ENCODE peak calls at places on chromosomes 4 and X, in five cellular contexts. S, V, I, B and J are unnamed samples. For H3K9me3 and H3K4me1, the result is how much of the 10 kb centered on the place peaks cover.

GRCh38 chrX:144494069-144494468 is 610.2 kb downstream of the UBE2NL start:
- DNase-seq in B (no peak), I (no peak), S (no peak), V (no peak), J (no peak)

GRCh38 chr4:83370640-83370906 is 35.9 kb upstream of the HPSE start:
- DNase-seq in B (no peak), S (no peak), V (no peak), I (no peak), J (no peak)

GRCh38 chr4:172809319-172809718 is 359.3 kb upstream of the GALNT7 start:
- DNase-seq in S (no peak), B (no peak), I (no peak), V (no peak), J (no peak)

GRCh38 chr4:53589511-53589910 is 1.8 kb downstream of the LNX1 start:
- DNase-seq in V (no peak), S (no peak), B (no peak), I (no peak), J (no peak)

GRCh38 chr4:20520901-20521300 is 179.4 kb upstream of the PACRGL start:
- DNase-seq in V (no peak), B (no peak), I (no peak), S (no peak), J (no peak)

GRCh38 chrX:6981718-6982406 is 165.7 kb upstream of the STS start:
- DNase-seq in V (no peak), I (no peak), S (no peak), B (no peak), J (no peak)

GRCh38 chr4:48722509-48723446 is 57.3 kb downstream of the FRYL start:
- DNase-seq in S (no peak), V (no peak), B (no peak), I (no peak), J (no peak)

GRCh38 chr4:37771771-37772170 is 54.7 kb upstream of the PGM2 start:
- DNase-seq in S (no peak), I (no peak), B (no peak), V (no peak), J (no peak)

GRCh38 chr4:122480023-122480422 is 23.5 kb upstream of the IL2 start:
- DNase-seq in B (peak), S (no peak), I (no peak), V (no peak), J (no peak)

GRCh38 chr4:152516156-152516555 is 19.7 kb downstream of the FBXW7 start:
- DNase-seq in B (peak), S (no peak), I (no peak), V (no peak), J (no peak)

GRCh38 chrX:123525131-123525725 is 207.6 kb downstream of the THOC2 start:
- DNase-seq in I (no peak), V (no peak), S (no peak), B (no peak), J (no peak)

GRCh38 chrX:130001893-130002292 is 19.5 kb downstream of the BCORL1 start:
- DNase-seq in B (peak), S (no peak), V (no peak), I (no peak), J (no peak)

GRCh38 chr4:10354746-10355145 is 102.5 kb downstream of the ZNF518B start:
- DNase-seq in B (no peak), V (no peak), S (no peak), I (no peak), J (no peak)

GRCh38 chrX:74063426-74064155 is 240.4 kb upstream of the ZCCHC13 start:
- DNase-seq in V (no peak), B (no peak), S (no peak), I (no peak), J (no peak)

GRCh38 chr4:88725986-88726385 is 28.4 kb upstream of the NAP1L5 start:
- DNase-seq in I (no peak), S (no peak), B (no peak), V (no peak), J (no peak)

GRCh38 chr4:106628616-106629606 is 260.3 kb upstream of the GIMD1 start:
- DNase-seq in S (no peak), B (no peak), I (no peak), V (no peak), J (no peak)

GRCh38 chr4:55733874-55734437 is 85.6 kb upstream of the EXOC1L start:
- DNase-seq in B (peak), S (no peak), I (peak), V (peak), J (peak)

GRCh38 chr4:8251110-8251883 is 18.3 kb upstream of the HTRA3 start:
- DNase-seq in B (no peak), V (no peak), I (no peak), S (no peak), J (peak)

GRCh38 chr4:93788712-93789111 is 39.8 kb upstream of the ATOH1 start:
- DNase-seq in V (no peak), I (no peak), B (peak), S (peak), J (no peak)

GRCh38 chr4:151921371-151921770 is 160.6 kb upstream of the GATB start:
- DNase-seq in V (no peak), B (no peak), I (no peak), S (no peak), J (no peak)

GRCh38 chrX:145393702-145394235 is 146.5 kb downstream of the SPANXN1 start:
- DNase-seq in S (peak), I (no peak), V (no peak), B (peak), J (no peak)

GRCh38 chr4:1251773-1252066 is 2.8 kb upstream of the CTBP1 start:
- DNase-seq in S (no peak), V (no peak), I (no peak), B (no peak), J (no peak)
- H3K9me3 ChIP-seq in S (under half), V (under half), I (under half), B (under half), J (under half)

GRCh38 chr4:3527914-3528876 is 4.0 kb downstream of the LRPAP1 start:
- DNase-seq in B (no peak), I (no peak), S (no peak), V (no peak), J (no peak)
- H3K27ac ChIP-seq in B (no peak), I (no peak), S (no peak), V (no peak), J (no peak)

DNA sequence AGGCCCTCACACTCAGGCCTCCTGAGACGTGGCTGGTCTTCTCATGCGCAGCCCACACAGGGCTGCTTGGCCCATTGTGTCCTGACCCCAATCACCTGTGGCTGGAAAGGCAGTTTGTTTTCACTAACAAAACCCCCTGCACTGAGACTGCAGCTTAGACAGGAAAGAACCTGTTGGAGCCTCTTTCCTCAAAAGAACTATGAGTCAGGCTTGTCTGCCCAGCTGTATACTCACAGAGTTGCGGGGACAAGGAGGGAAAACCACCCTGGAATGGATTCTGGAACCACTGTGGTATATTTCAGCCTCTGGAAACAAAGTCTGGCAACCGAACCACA is 5.2 kb upstream of the TMEM156 start:
- DNase-seq in B (peak), V (no peak), I (no peak), S (peak), J (no peak)
- H3K4me1 ChIP-seq in B (under half), V (under half), I (under half), S (half or more), J (under half)

DNA sequence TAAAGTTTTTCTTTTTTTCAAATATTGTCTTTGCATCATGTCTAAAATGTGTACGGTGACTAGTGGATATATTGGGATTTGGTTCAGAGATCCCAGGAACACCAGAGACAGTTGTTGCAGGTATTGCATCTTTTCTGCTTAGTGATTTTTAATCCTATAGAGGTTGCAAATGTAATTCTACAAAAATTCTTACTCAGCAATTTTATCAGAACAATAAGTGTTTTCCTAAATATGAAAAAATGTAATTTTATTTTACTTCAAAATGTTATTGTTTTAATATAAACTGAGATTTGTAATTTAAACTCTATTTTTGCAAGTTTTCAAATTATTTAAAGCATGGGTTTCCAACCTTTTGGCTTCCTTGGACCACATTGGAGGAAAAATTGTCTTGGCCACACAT is 8.2 kb downstream of the ZNF718 start:
- DNase-seq in I (no peak), V (no peak), B (no peak), S (no peak), J (no peak)
- H3K9me3 ChIP-seq in I (under half), V (under half), B (under half), S (under half), J (under half)

DNA sequence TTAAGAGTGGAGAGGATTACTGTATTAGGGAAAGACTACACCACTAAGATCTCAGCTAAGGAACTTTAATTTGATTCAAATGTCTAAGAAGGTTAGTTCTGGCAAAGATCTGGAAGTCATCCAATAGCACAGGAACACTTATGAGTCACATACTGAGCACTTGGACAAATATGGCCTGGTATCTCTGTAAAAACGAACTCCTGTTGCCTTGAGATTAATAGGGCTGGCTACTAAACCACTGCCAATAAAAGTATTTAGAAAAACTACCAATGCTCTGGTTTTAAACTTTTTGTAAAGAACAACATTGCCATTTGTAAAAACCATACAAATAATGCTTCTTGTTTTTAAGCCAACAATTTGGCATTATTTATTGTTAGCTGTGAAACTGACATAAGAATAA is 70.5 kb downstream of the SEC24D start:
- DNase-seq in B (peak), V (no peak), I (no peak), S (no peak), J (no peak)
- H3K27ac ChIP-seq in B (peak), V (peak), I (peak), S (no peak), J (peak)

DNA sequence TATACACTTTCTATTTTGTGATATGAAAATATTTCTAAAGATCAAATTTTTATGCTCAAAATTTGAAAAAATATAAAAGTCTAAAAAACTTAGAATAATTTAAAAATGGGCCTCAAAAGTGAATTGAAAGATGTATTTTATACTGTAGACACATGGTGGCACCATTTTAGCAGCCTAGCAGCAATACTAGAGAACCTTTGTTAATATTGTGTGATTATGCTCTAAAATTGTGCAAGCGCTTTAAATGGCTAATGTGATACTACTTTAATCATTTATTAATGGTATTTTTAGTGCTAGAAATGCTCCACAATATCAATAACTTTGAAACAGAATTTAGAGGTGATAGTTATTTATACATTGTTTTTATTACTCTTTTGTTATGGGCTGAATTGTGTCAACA is 3.7 kb upstream of the GUF1 start:
- DNase-seq in B (peak), I (no peak), V (no peak), S (no peak), J (no peak)
- H3K4me1 ChIP-seq in B (under half), I (under half), V (under half), S (under half), J (under half)

GRCh38 chr4:36533944-36534343 is 252.5 kb downstream of the DTHD1 start:
- DNase-seq in B (no peak), I (no peak), S (no peak), V (no peak), J (no peak)

GRCh38 chr4:36532670-36533373 is 251.4 kb downstream of the DTHD1 start:
- DNase-seq in I (no peak), S (no peak), V (no peak), B (no peak), J (no peak)
- H3K9me3 ChIP-seq in I (under half), S (under half), V (under half), B (under half), J (under half)